ENCODE peak calls at places on chromosomes 4 and X, in eight cellular contexts. O, D, R, A, P, S, C and N are unnamed samples.

GRCh38 chr4:86554641-86555040 is 39.5 kb upstream of the PTPN13 start:
- DNase-seq in O (no peak), D (no peak), R (no peak), A (peak; percentile 67), P (no peak), S (no peak), C (no peak), N (no peak)

GRCh38 chr4:147741190-147741788 is 9.4 kb downstream of the ARHGAP10 start:
- DNase-seq in O (no peak), D (no peak), R (no peak), A (no peak), P (no peak), S (no peak), C (no peak), N (no peak)

GRCh38 chrX:29531336-29531735 is 684.0 kb upstream of the MAGEB2 start:
- DNase-seq in O (no peak), D (no peak), R (no peak), A (no peak), P (no peak), S (no peak), C (no peak), N (no peak)

GRCh38 chr4:30555778-30556177 is 164.4 kb upstream of the PCDH7 start:
- DNase-seq in O (no peak), D (no peak), R (no peak), A (no peak), P (no peak), S (no peak), C (no peak), N (no peak)

GRCh38 chr4:142379277-142380051 is 466.6 kb downstream of the INPP4B start:
- DNase-seq in O (no peak), D (peak; percentile 8), R (no peak), A (peak; percentile 24), P (no peak), S (peak; percentile 83), C (no peak), N (no peak)

GRCh38 chrX:153450114-153450948 is 4.5 kb upstream of the TREX2 start:
- DNase-seq in O (no peak), D (no peak), R (no peak), A (no peak), P (no peak), S (no peak), C (no peak), N (no peak)

GRCh38 chr4:112514449-112515277 is 1.3 kb downstream of the NEUROG2 start:
- DNase-seq in O (peak; percentile 64), D (peak; percentile 14), R (no peak), A (no peak), P (no peak), S (peak; percentile 58), C (no peak), N (no peak)

GRCh38 chrX:1657367-1658082 is 42.7 kb downstream of the ASMT start:
- DNase-seq in O (peak; percentile 48), D (peak; percentile 61), R (no peak), A (no peak), P (no peak), S (peak; percentile 85), C (no peak), N (no peak)

GRCh38 chr4:121072080-121072835 is at the start of gene NDNF:
- DNase-seq in O (no peak), D (peak; percentile 35), R (no peak), A (no peak), P (peak; percentile 27), S (peak; percentile 73), C (no peak), N (no peak)

GRCh38 chrX:128106630-128107029 is 54.4 kb upstream of the ACTRT1 start:
- DNase-seq in O (peak; percentile 26), D (peak; percentile 2), R (no peak), A (no peak), P (no peak), S (no peak), C (no peak), N (peak; percentile 26)

GRCh38 chrX:150421816-150422215 is 58.7 kb downstream of the MAMLD1 start:
- DNase-seq in O (no peak), D (no peak), R (peak; percentile 4), A (peak; percentile 28), P (no peak), S (no peak), C (no peak), N (no peak)

GRCh38 chr4:17781072-17781830 is at the start of gene FAM184B:
- DNase-seq in O (no peak), D (peak; percentile 10), R (peak; percentile 15), A (no peak), P (peak; percentile 13), S (peak; percentile 66), C (no peak), N (no peak)

GRCh38 chr4:99205104-99205979 is 13.7 kb downstream of the ADH6 start:
- DNase-seq in O (no peak), D (no peak), R (no peak), A (no peak), P (no peak), S (no peak), C (peak; percentile 72), N (no peak)

GRCh38 chr4:8123389-8123788 is 35.2 kb downstream of the ABLIM2 start:
- DNase-seq in O (no peak), D (no peak), R (no peak), A (no peak), P (no peak), S (peak; percentile 85), C (no peak), N (no peak)